ENCODE peak calls at places on chromosomes 16 and 17, in seven cellular contexts. M, X, N, W, A, Z and S are unnamed samples.
A peak's percentile ranks its signal among the peaks of the same experiment; 100 is the strongest.

GRCh38 chr17:82602986-82603385 is 45.3 kb downstream of the WDR45B start:
- DNase-seq in X (no peak), N (no peak), M (no peak), W (no peak), Z (no peak), A (no peak), S (peak; percentile 30)

GRCh38 chr17:44348234-44348987 is 3.3 kb downstream of the GRN start:
- DNase-seq in X (no peak), Z (no peak), M (no peak), N (peak; percentile 61), A (no peak), W (no peak), S (no peak)

GRCh38 chr16:10750793-10751192 is 7.2 kb downstream of the NUBP1 start:
- DNase-seq in M (no peak), X (no peak), N (no peak), A (no peak), Z (no peak), W (no peak), S (no peak)

GRCh38 chr16:67767953-67768352 is 38.4 kb downstream of the RANBP10 start:
- DNase-seq in N (peak; percentile 51), Z (peak; percentile 80), M (no peak), X (no peak), W (no peak), A (no peak), S (peak; percentile 61)

GRCh38 chr16:10776280-10776679 is 32.6 kb downstream of the NUBP1 start:
- DNase-seq in W (no peak), A (no peak), X (no peak), M (no peak), Z (no peak), N (no peak), S (no peak)

GRCh38 chr17:40879026-40879425 is 6.0 kb downstream of the KRT20 start:
- DNase-seq in Z (no peak), W (no peak), M (no peak), A (no peak), X (no peak), N (no peak), S (no peak)

GRCh38 chr16:31138621-31139578 is 3.4 kb upstream of the PRSS8 start:
- DNase-seq in N (peak; percentile 84), X (no peak), W (no peak), M (no peak), Z (peak; percentile 37), A (no peak), S (peak; percentile 65)

GRCh38 chr16:14051110-14051729 is 19.9 kb upstream of the MRTFB start:
- DNase-seq in A (no peak), W (no peak), Z (no peak), M (no peak), N (no peak), X (no peak), S (no peak)

GRCh38 chr17:81066072-81066471 is 31.1 kb downstream of the BAIAP2 start:
- DNase-seq in M (peak; percentile 90), W (no peak), A (no peak), X (no peak), N (no peak), Z (no peak), S (no peak)

GRCh38 chr16:5776876-5777275 is 679.3 kb upstream of the EEF2KMT start:
- DNase-seq in M (no peak), X (no peak), W (no peak), N (no peak), Z (no peak), A (no peak), S (peak; percentile 60)

GRCh38 chr16:72985148-72985882 is 62.6 kb downstream of the ZFHX3 start:
- DNase-seq in M (no peak), X (no peak), W (no peak), A (no peak), N (no peak), Z (peak; percentile 81), S (peak; percentile 54)

GRCh38 chr16:582614-583331 is 7.1 kb upstream of the RAB40C start:
- DNase-seq in N (no peak), M (no peak), X (no peak), A (no peak), W (no peak), Z (no peak), S (no peak)

GRCh38 chr17:73969956-73970355 is 233.5 kb upstream of the RPL38 start:
- DNase-seq in X (no peak), Z (no peak), M (no peak), A (no peak), W (no peak), N (no peak), S (no peak)

GRCh38 chr17:4843451-4843850 is 10.3 kb downstream of the MINK1 start:
- DNase-seq in A (no peak), X (no peak), N (no peak), M (no peak), W (no peak), Z (no peak), S (no peak)

GRCh38 chr17:2438823-2439222 is 38.0 kb upstream of the MNT start:
- DNase-seq in W (no peak), N (peak; percentile 19), X (no peak), Z (peak; percentile 85), M (no peak), A (no peak), S (peak; percentile 81)

GRCh38 chr16:72921620-72922019 is 126.3 kb downstream of the ZFHX3 start:
- DNase-seq in W (no peak), M (peak; percentile 94), Z (peak; percentile 50), X (no peak), N (peak; percentile 25), A (no peak), S (peak; percentile 50)

GRCh38 chr17:83030432-83030831 is 49.0 kb upstream of the METRNL start:
- DNase-seq in Z (no peak), M (no peak), W (no peak), N (no peak), A (no peak), X (no peak), S (no peak)

GRCh38 chr16:3465911-3466584 is 22.6 kb downstream of the NAA60 start:
- DNase-seq in Z (no peak), W (no peak), A (no peak), N (no peak), X (no peak), M (no peak), S (no peak)

GRCh38 chr17:79931517-79932309 is 92.5 kb upstream of the CBX4 start:
- DNase-seq in X (no peak), Z (no peak), W (no peak), M (no peak), A (no peak), N (peak; percentile 39), S (peak; percentile 31)